ENCODE peak calls at places on chromosomes 13 and 19, in four cellular contexts. E, T, X and B are unnamed samples. For H3K9me3, the result is how much of the 10 kb centered on the place peaks cover.

GRCh38 chr13:66262330-66262729 is 967.8 kb downstream of the PCDH9 start:
- DNase-seq in X (no peak), E (no peak), T (no peak), B (no peak)

GRCh38 chr13:40619479-40619814 is 47.0 kb downstream of the FOXO1 start:
- DNase-seq in X (no peak), T (no peak), E (no peak), B (no peak)

GRCh38 chr13:85586422-85586831 is 212.8 kb downstream of the SLITRK6 start:
- DNase-seq in X (peak), E (no peak), T (no peak), B (no peak)

GRCh38 chr19:2462635-2463421 is 6.1 kb upstream of the LMNB2 start:
- DNase-seq in E (no peak), X (peak), T (peak), B (no peak)

GRCh38 chr19:1455336-1456120 is 5.6 kb downstream of the APC2 start:
- DNase-seq in T (peak), X (no peak), E (peak), B (peak)

GRCh38 chr19:23542562-23542961 is 144.4 kb downstream of the ZNF675 start:
- DNase-seq in T (no peak), X (no peak), E (no peak), B (no peak)

GRCh38 chr13:29832899-29833298 is 17.5 kb downstream of the UBL3 start:
- DNase-seq in X (no peak), T (no peak), E (no peak), B (no peak)

GRCh38 chr13:110525328-110526319 is 35.9 kb downstream of the RAB20 start:
- DNase-seq in E (no peak), X (no peak), T (no peak), B (no peak)

GRCh38 chr19:44282846-44283245 is 22.0 kb downstream of the ZNF235 start:
- DNase-seq in E (no peak), T (peak), X (no peak), B (no peak)
- H3K9me3 ChIP-seq in E (under half), T (under half), X (under half), B (under half)

GRCh38 chr19:41533691-41534090 is 42.3 kb upstream of the CEACAM21 start:
- DNase-seq in T (no peak), X (no peak), E (no peak), B (no peak)
- H3K9me3 ChIP-seq in T (under half), X (under half), E (under half), B (under half)

GRCh38 chr19:35383536-35383935 is 12.7 kb downstream of the GPR42 start:
- DNase-seq in E (no peak), X (no peak), T (no peak), B (no peak)
- H3K9me3 ChIP-seq in E (under half), X (under half), T (under half), B (under half)

GRCh38 chr19:58060231-58060630 is 1.1 kb downstream of the ZNF135 start:
- DNase-seq in E (no peak), T (no peak), X (no peak), B (no peak)
- H3K9me3 ChIP-seq in E (under half), T (under half), X (half or more), B (under half)

GRCh38 chr19:21532904-21533303 is 27.5 kb downstream of the ZNF429 start:
- DNase-seq in X (no peak), T (no peak), E (no peak), B (no peak)
- H3K9me3 ChIP-seq in X (under half), T (under half), E (under half), B (under half)

GRCh38 chr19:4508698-4509097 is 9.6 kb downstream of the PLIN4 start:
- DNase-seq in E (no peak), T (no peak), X (no peak), B (no peak)

GRCh38 chr19:4510435-4511255 is 7.6 kb downstream of the PLIN4 start:
- DNase-seq in T (no peak), E (no peak), X (no peak), B (no peak)

GRCh38 chr19:4511300-4512054 is 6.8 kb downstream of the PLIN4 start:
- DNase-seq in X (no peak), E (no peak), T (no peak), B (no peak)

GRCh38 chr19:4513248-4513647 is 5.0 kb downstream of the PLIN4 start:
- DNase-seq in X (no peak), E (no peak), T (no peak), B (no peak)

DNA sequence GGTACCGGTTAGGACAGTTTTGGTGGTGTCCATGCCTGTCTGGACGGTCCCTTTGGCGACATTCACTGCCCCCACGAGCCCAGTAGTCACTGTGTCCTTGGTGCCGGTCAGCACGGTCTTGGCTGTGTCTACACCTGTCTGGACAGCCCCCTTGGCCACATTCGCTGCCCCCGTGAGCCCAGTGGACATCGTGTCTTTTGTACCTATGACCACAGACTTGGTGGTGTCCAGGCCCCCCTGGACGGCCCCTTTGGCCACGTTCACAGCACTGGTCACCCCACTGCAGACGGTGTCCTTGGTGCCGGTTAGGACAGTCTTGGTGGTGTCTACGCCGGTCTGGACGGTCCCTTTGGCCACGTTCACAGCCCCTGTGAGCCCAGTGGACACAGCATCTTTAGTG is 6.2 kb downstream of the PLIN4 start:
- DNase-seq in E (no peak), T (no peak), X (no peak), B (no peak)
- H3K9me3 ChIP-seq in E (under half), T (under half), X (under half), B (under half)

DNA sequence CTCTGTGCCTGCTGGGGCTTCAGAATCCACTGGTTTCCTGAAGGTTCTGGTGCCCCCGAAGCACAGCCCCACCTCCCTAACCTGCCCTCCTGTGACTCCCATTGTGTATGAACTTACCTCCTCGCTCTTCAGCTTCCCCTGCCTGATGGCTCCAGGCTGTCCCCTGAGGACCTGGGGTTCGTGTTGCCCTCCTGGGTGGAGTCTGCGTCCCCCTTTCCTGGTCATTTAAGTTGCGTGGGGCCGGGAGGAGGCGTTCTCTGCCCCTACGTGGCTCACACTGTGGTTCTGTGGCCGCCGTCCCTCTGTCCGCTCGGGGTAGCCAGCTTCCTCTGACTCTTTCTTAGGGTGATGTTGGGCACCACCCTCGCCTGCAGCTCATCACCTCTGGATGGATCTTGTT is 13.9 kb downstream of the TFDP1 start:
- DNase-seq in E (no peak), X (no peak), T (no peak), B (no peak)
- H3K9me3 ChIP-seq in E (under half), X (under half), T (under half), B (under half)

GRCh38 chr19:12075538-12076139 is 11.1 kb downstream of the ZNF844 start:
- DNase-seq in T (peak), X (no peak), E (no peak), B (no peak)
- H3K9me3 ChIP-seq in T (under half), X (half or more), E (half or more), B (under half)

DNA sequence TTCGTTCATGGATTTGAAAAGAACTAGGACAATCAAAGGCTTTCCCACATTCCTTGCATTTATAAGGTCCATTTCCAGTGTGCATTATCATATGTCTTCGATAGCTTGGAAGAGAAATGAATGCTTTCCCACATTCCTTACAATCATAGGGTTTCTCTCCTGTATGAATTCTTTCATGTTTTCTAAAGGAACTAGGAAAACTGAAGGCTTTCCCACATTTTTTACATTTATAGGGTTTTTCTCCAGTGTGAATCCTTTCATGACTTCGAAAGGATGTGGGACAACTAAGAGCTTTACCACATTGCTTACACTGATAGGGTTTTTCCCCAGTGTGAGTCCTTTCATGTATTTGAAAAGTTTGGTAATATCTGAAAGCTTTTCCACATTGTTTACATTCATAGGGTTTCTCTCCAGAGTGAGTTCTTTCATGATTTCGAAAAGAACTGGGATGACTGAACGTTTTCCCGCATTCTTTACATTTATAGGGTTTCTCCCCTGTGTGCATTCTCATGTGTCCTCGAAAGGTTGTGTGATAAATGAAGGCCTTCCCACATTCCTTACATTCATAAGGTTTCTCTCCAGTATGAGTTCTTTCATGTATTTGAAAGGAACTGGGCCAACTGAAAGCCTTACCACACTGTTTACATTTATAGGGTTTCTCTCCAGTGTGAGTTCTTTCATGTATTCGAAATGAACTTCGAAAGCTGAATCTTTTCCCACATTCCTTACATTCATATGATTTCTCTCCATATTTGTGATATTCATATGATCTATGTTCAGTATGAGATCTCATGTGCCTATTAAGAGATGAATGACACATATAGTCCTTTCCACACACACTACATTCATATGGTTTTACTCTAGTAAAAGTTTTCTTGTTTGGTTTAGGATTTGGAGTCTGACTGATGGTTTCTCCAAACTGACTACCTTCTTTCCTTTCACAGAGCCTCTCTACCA is 19.6 kb downstream of the ZNF709 start:
- DNase-seq in X (no peak), T (no peak), E (no peak), B (no peak)
- H3K9me3 ChIP-seq in X (under half), T (under half), E (half or more), B (under half)

DNA sequence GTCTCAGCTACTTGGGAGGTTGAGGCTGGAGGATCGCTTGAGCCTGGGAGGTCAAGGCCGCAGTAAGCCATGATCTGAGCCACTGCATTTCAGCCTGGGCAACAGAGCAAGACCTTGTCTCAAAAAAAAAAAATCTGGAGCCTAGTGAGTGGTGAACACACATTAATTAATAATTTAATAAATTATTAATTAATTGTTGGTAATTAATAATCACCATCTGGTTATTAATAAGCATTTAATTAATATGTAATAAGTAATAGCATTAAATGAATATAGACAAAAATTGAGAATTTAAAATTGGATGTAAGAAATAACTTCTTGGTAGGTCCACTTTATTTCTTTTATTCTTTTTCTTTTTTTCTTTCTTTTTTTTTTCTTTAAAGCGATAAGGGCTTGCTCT is 31.9 kb upstream of the CEBPA start:
- DNase-seq in T (no peak), X (no peak), E (no peak), B (no peak)
- H3K9me3 ChIP-seq in T (under half), X (under half), E (under half), B (under half)